ENCODE peak calls at places on chromosomes 3 and 15, in five cellular contexts. N is tibial artery, A is AG10803, O is BE2C, Z is HFF-Myc. T is an unnamed sample.

GRCh38 chr15:91032919-91033803 is 10.8 kb upstream of the VPS33B start:
- DNase-seq in N (no peak), A (no peak), O (peak; percentile 64), Z (no peak), T (no peak)

GRCh38 chr3:33660035-33660434 is 58.0 kb downstream of the CLASP2 start:
- DNase-seq in N (no peak), A (peak; percentile 23), O (no peak), Z (no peak), T (no peak)

GRCh38 chr3:45553469-45553974 is 41.0 kb upstream of the LIMD1 start:
- DNase-seq in N (no peak), A (peak; percentile 58), O (peak; percentile 28), Z (no peak), T (no peak)

GRCh38 chr15:77002954-77003912 is 8.3 kb downstream of the PSTPIP1 start:
- DNase-seq in N (peak; percentile 79), A (no peak), O (peak; percentile 2), Z (no peak), T (no peak)

GRCh38 chr3:172153335-172153861 is 114.0 kb downstream of the FNDC3B start:
- DNase-seq in N (peak; percentile 97), A (peak; percentile 98), O (peak; percentile 78), Z (peak; percentile 89), T (no peak)

GRCh38 chr15:88247914-88248313 is 8.6 kb downstream of the NTRK3 start:
- DNase-seq in N (peak; percentile 89), A (no peak), O (no peak), Z (no peak), T (no peak)

GRCh38 chr15:48547305-48547704 is 98.2 kb downstream of the FBN1 start:
- DNase-seq in N (no peak), A (peak; percentile 72), O (no peak), Z (no peak), T (no peak)

GRCh38 chr3:170002231-170002630 is 35.6 kb upstream of the GPR160 start:
- DNase-seq in N (no peak), A (no peak), O (no peak), Z (no peak), T (no peak)

GRCh38 chr3:29611252-29611651 is 330.4 kb downstream of the RBMS3 start:
- DNase-seq in N (no peak), A (no peak), O (no peak), Z (no peak), T (no peak)

GRCh38 chr3:106281231-106281630 is 412.4 kb upstream of the CBLB start:
- DNase-seq in N (no peak), A (peak; percentile 41), O (no peak), Z (peak; percentile 52), T (no peak)

GRCh38 chr3:81426826-81427565 is 334.4 kb downstream of the GBE1 start:
- DNase-seq in N (no peak), A (no peak), O (no peak), Z (no peak), T (no peak)

GRCh38 chr3:40924559-40925058 is 274.7 kb upstream of the CTNNB1 start:
- DNase-seq in N (no peak), A (no peak), O (no peak), Z (no peak), T (no peak)

GRCh38 chr15:25795712-25796111 is 67.4 kb downstream of the ATP10A start:
- DNase-seq in N (peak; percentile 48), A (no peak), O (no peak), Z (no peak), T (no peak)

GRCh38 chr3:8882171-8882593 is 81.1 kb downstream of the RAD18 start:
- DNase-seq in N (no peak), A (no peak), O (no peak), Z (no peak), T (no peak)

GRCh38 chr15:63218114-63218808 is 28.9 kb downstream of the RAB8B start:
- DNase-seq in N (no peak), A (peak; percentile 74), O (no peak), Z (no peak), T (no peak)

GRCh38 chr15:101306341-101307047 is 11.4 kb upstream of the SNRPA1 start:
- DNase-seq in N (no peak), A (no peak), O (no peak), Z (no peak), T (no peak)

GRCh38 chr3:47533481-47533880 is 20.0 kb upstream of the ELP6 start:
- DNase-seq in N (no peak), A (peak; percentile 20), O (no peak), Z (no peak), T (no peak)

GRCh38 chr3:53804697-53805462 is 41.3 kb downstream of the CHDH start:
- DNase-seq in N (peak; percentile 49), A (peak; percentile 80), O (no peak), Z (peak; percentile 59), T (no peak)

GRCh38 chr3:53501203-53501602 is 6.8 kb downstream of the CACNA1D start:
- DNase-seq in N (no peak), A (no peak), O (no peak), Z (no peak), T (no peak)

GRCh38 chr15:32853667-32854066 is 135.9 kb downstream of the GREM1 start:
- DNase-seq in N (no peak), A (no peak), O (no peak), Z (no peak), T (no peak)

GRCh38 chr3:126508539-126508938 is 9.0 kb downstream of the UROC1 start:
- DNase-seq in N (no peak), A (peak; percentile 40), O (no peak), Z (no peak), T (no peak)

GRCh38 chr15:69704229-69704628 is 251.6 kb downstream of the RPLP1 start:
- DNase-seq in N (no peak), A (peak; percentile 8), O (no peak), Z (no peak), T (no peak)

GRCh38 chr3:169998668-169999131 is 32.1 kb downstream of the SEC62 start:
- DNase-seq in N (no peak), A (peak; percentile 91), O (no peak), Z (no peak), T (no peak)

GRCh38 chr15:64092864-64093626 is 593 bp downstream of the CIAO2A start:
- DNase-seq in N (peak; percentile 67), A (peak; percentile 66), O (peak; percentile 56), Z (no peak), T (no peak)

GRCh38 chr3:176208915-176209314 is 988.4 kb downstream of the TBL1XR1 start:
- DNase-seq in N (no peak), A (no peak), O (no peak), Z (no peak), T (no peak)

GRCh38 chr15:81222007-81222406 is 25.3 kb downstream of the IL16 start:
- DNase-seq in N (no peak), A (no peak), O (no peak), Z (no peak), T (no peak)

GRCh38 chr3:184737641-184738518 is 26.0 kb upstream of the MAGEF1 start:
- DNase-seq in N (peak; percentile 61), A (peak; percentile 66), O (no peak), Z (no peak), T (no peak)

GRCh38 chr15:57867970-57868791 is 161.7 kb downstream of the POLR2M start:
- DNase-seq in N (no peak), A (no peak), O (no peak), Z (no peak), T (no peak)

GRCh38 chr15:57873564-57874209 is 167.2 kb downstream of the POLR2M start:
- DNase-seq in N (no peak), A (peak; percentile 53), O (no peak), Z (no peak), T (no peak)

GRCh38 chr15:57875347-57875746 is 168.8 kb downstream of the POLR2M start:
- DNase-seq in N (no peak), A (no peak), O (no peak), Z (no peak), T (no peak)

GRCh38 chr15:57872281-57873010 is 165.9 kb downstream of the POLR2M start:
- DNase-seq in N (no peak), A (no peak), O (no peak), Z (no peak), T (no peak)
- TF ChIP-seq CTCF in N (no peak), A (no peak), O (no peak), Z (no peak), T (no peak)

GRCh38 chr3:69385033-69385722 is 710 bp downstream of the FRMD4B start:
- DNase-seq in N (no peak), A (no peak), O (no peak), Z (no peak), T (no peak)

GRCh38 chr3:69384379-69384778 is 1.5 kb downstream of the FRMD4B start:
- DNase-seq in N (no peak), A (no peak), O (no peak), Z (no peak), T (no peak)

GRCh38 chr3:69388241-69388640 is 2.4 kb upstream of the FRMD4B start:
- DNase-seq in N (no peak), A (no peak), O (no peak), Z (no peak), T (no peak)

GRCh38 chr3:69386535-69387385 is 872 bp upstream of the FRMD4B start:
- DNase-seq in N (no peak), A (no peak), O (no peak), Z (no peak), T (no peak)

GRCh38 chr3:69385723-69386483 is at the start of gene FRMD4B:
- DNase-seq in N (peak; percentile 87), A (peak; percentile 13), O (peak; percentile 72), Z (no peak), T (peak; percentile 22)
- TF ChIP-seq CTCF in N (no peak), A (no peak), O (peak; percentile 39), Z (no peak), T (no peak)

DNA sequence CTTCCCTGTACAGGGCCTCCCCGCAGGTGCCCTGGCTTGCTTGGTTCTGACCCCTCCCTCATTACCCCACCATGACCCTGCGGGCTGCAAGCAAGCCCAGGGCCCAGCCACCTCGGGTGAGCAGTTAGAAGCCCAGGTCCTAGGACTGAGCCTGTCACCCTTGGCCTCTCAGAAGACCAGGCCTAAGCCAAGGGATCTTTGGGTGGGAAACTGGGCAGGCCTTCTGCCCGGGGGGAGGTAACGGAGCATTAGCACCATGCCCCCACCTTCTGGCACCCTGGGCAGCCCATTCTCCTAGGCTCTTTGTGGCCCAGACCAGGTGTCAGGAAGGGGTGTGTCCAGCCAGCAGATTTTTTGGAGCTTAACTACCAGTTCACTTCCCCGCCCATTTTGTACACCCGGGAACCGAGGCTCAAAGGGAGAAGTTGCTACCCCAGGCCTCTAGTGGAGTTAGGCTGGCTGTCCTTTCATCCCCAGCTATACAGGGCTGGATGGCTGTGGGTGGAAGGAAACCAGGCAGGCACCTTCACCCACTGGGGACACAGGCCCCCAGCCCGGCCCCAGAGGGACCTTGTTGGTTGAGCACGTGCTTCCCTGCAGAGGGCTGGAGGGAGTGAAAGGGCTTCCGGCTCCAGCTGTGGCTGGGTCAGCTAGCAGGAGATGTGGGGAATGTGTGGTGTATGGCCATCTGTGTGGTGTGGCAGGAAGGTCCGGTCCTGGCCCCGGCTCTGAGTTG is 1.4 kb downstream of the CSK start:
- DNase-seq in N (no peak), A (no peak), O (peak; percentile 42), Z (no peak), T (no peak)
- TF ChIP-seq CTCF in N (no peak), A (no peak), O (no peak), Z (no peak), T (no peak)

GRCh38 chr3:194204036-194204792 is 68.3 kb downstream of the HES1 start:
- DNase-seq in N (no peak), A (no peak), O (no peak), Z (no peak), T (no peak)
- TF ChIP-seq CTCF in N (no peak), A (no peak), O (no peak), Z (no peak), T (no peak)

T was measured in D721Med.